ENCODE peak calls at places on chromosomes 3 and 15, in six cellular contexts. H is transverse colon, V is body of pancreas, S is sigmoid colon, Z is psoas muscle, P is cardiac muscle cell. N is an unnamed sample. For H3K4me1 and H3K27me3, the result is how much of the 10 kb centered on the place peaks cover.

GRCh38 chr15:100785181-100786138 is 94.2 kb upstream of the ALDH1A3 start:
- DNase-seq in H (no peak), V (no peak), S (peak), Z (no peak), P (no peak), N (peak)

GRCh38 chr3:194261581-194262063 is 89.5 kb downstream of the CPN2 start:
- DNase-seq in H (no peak), V (no peak), S (no peak), Z (no peak), P (no peak), N (no peak)

GRCh38 chr3:126517291-126517951 is at the start of gene UROC1:
- DNase-seq in H (no peak), V (no peak), S (peak), Z (peak), P (no peak), N (no peak)

GRCh38 chr15:90201150-90201943 is at the start of gene SEMA4B:
- DNase-seq in H (peak), V (peak), S (peak), Z (peak), P (peak), N (peak)

GRCh38 chr3:43094381-43094780 is 11.5 kb downstream of the POMGNT2 start:
- DNase-seq in H (no peak), V (no peak), S (no peak), Z (no peak), P (no peak), N (no peak)

GRCh38 chr3:113261996-113262665 is 50.8 kb downstream of the BOC start:
- DNase-seq in H (no peak), V (no peak), S (no peak), Z (no peak), P (no peak), N (no peak)

GRCh38 chr15:49428392-49429095 is 5.5 kb downstream of the FGF7 start:
- DNase-seq in H (no peak), V (no peak), S (no peak), Z (no peak), P (peak), N (no peak)

GRCh38 chr3:39387411-39387975 is 4.3 kb downstream of the SLC25A38 start:
- DNase-seq in H (no peak), V (no peak), S (no peak), Z (no peak), P (no peak), N (peak)

GRCh38 chr3:129432671-129433070 is 4.2 kb upstream of the EFCAB12 start:
- DNase-seq in H (no peak), V (no peak), S (no peak), Z (no peak), P (no peak), N (no peak)
- H3K4me1 ChIP-seq in H (under half), V (under half), S (under half), Z (under half), P (under half), N (under half)

DNA sequence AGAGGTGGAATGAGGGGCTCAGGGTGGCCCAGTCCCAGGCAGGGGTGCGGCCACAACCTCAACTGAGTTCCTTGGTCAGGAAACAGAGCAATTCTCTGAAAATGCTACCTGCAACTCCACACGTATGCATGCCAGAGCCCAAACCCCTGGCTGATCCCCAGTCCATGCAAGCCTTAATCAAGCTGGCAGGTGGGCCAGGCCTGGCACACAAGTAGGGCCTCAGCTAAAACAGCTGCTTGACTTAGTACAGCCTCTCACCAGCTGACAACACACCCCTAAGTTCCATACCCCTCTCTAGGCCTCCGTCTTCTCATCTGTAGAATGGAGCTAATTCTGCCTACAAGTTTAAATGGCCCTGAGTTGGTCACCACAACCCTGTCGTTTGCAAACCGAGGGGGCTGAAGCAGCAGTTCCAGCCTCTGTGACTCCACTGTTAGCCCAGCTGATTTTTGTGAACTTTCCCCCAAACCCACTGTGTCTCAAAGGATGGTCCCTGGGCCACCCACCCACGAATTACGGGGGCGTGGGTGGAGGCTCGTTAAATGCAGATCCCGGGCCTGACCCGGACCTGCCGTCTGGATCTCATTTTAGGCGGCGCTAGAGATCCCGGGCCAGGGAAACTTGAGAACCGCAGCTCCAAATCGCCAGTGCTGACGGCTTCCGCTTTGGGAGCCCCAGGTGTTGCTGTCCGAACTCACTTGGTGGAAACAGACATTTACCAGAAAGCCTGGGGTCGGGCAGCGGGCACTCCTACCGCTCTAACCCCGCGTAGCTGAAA is 927 bp downstream of the CHDH start:
- DNase-seq in H (peak), V (peak), S (peak), Z (peak), P (peak), N (peak)
- TF ChIP-seq CTCF in H (no peak), V (peak), S (no peak), Z (peak), P (peak), N (no peak)

GRCh38 chr3:199815-200214 is 3.3 kb downstream of the CHL1 start:
- DNase-seq in H (no peak), V (no peak), S (no peak), Z (no peak), P (no peak), N (no peak)
- H3K27me3 ChIP-seq in H (under half), V (under half), S (under half), Z (under half), P (half or more), N (under half)

GRCh38 chr3:70856414-70857162 is 544.1 kb upstream of the MDFIC2 start:
- DNase-seq in H (no peak), V (no peak), S (no peak), Z (no peak), P (no peak), N (no peak)
- H3K4me1 ChIP-seq in H (under half), V (under half), S (under half), Z (under half), P (under half), N (under half)

GRCh38 chr15:35437157-35437556 is 108.8 kb downstream of the DPH6 start:
- DNase-seq in H (no peak), V (no peak), S (no peak), Z (no peak), P (no peak), N (no peak)
- TF ChIP-seq CTCF in H (no peak), V (no peak), S (no peak), Z (no peak), P (peak), N (no peak)

GRCh38 chr3:78717042-78717441 is 1050.8 kb downstream of the ROBO1 start:
- DNase-seq in H (no peak), V (no peak), S (no peak), Z (no peak), P (no peak), N (no peak)
- H3K27me3 ChIP-seq in H (under half), V (under half), S (under half), Z (under half), P (under half), N (under half)